ENCODE peak calls at places on chromosomes 3 and 15, in four cellular contexts. H is GM12878, L is K562, C is H1. J is an unnamed sample.

GRCh38 chr3:148790841-148791240 is 36.8 kb upstream of the CPB1 start:
- DNase-seq in H (no peak), L (no peak), C (no peak), J (no peak)

GRCh38 chr3:196193037-196193737 is 18.0 kb downstream of the ZDHHC19 start:
- DNase-seq in H (no peak), L (no peak), C (no peak), J (no peak)

GRCh38 chr3:169534439-169534838 is 129.1 kb downstream of the MECOM start:
- DNase-seq in H (no peak), L (no peak), C (no peak), J (no peak)

GRCh38 chr3:188188911-188189310 is 35.0 kb downstream of the LPP start:
- DNase-seq in H (no peak), L (no peak), C (no peak), J (no peak)

GRCh38 chr3:51099794-51100542 is 285.1 kb upstream of the MANF start:
- DNase-seq in H (no peak), L (peak; percentile 23), C (peak; percentile 67), J (peak; percentile 47)

GRCh38 chr3:183210862-183211341 is 42.2 kb upstream of the B3GNT5 start:
- DNase-seq in H (no peak), L (no peak), C (no peak), J (no peak)

GRCh38 chr15:85795669-85796305 is 1.1 kb upstream of the KLHL25 start:
- DNase-seq in H (no peak), L (no peak), C (no peak), J (no peak)

GRCh38 chr3:63940389-63940757 is 28.2 kb upstream of the SCAANT1 start:
- DNase-seq in H (no peak), L (no peak), C (no peak), J (peak; percentile 76)

GRCh38 chr3:10546887-10547286 is 41.5 kb upstream of the ATP2B2 start:
- DNase-seq in H (no peak), L (no peak), C (peak; percentile 32), J (no peak)

GRCh38 chr15:90099072-90099867 is 3.0 kb downstream of the IDH2 start:
- DNase-seq in H (no peak), L (no peak), C (no peak), J (no peak)

GRCh38 chr3:173553635-173554280 is 156.2 kb downstream of the NLGN1 start:
- DNase-seq in H (no peak), L (no peak), C (no peak), J (peak; percentile 42)

GRCh38 chr3:123050666-123051065 is 16.2 kb upstream of the PDIA5 start:
- DNase-seq in H (no peak), L (no peak), C (no peak), J (no peak)

GRCh38 chr3:44184319-44184953 is 57.2 kb upstream of the TOPAZ1 start:
- DNase-seq in H (no peak), L (no peak), C (peak; percentile 53), J (no peak)

GRCh38 chr15:87287156-87287555 is 969.4 kb downstream of the NTRK3 start:
- DNase-seq in H (no peak), L (no peak), C (no peak), J (peak; percentile 0)

GRCh38 chr3:123881771-123882170 is 2.4 kb downstream of the MYLK start:
- DNase-seq in H (no peak), L (no peak), C (no peak), J (no peak)

GRCh38 chr3:99817047-99817436 is 620 bp upstream of the CMSS1 start:
- DNase-seq in H (no peak), L (peak; percentile 25), C (peak; percentile 51), J (no peak)

GRCh38 chr3:159413319-159413718 is 575.3 kb upstream of the IL12A start:
- DNase-seq in H (no peak), L (no peak), C (no peak), J (no peak)

GRCh38 chr15:67109141-67110034 is 44.0 kb downstream of the SMAD3 start:
- DNase-seq in H (no peak), L (no peak), C (no peak), J (peak; percentile 99)

DNA sequence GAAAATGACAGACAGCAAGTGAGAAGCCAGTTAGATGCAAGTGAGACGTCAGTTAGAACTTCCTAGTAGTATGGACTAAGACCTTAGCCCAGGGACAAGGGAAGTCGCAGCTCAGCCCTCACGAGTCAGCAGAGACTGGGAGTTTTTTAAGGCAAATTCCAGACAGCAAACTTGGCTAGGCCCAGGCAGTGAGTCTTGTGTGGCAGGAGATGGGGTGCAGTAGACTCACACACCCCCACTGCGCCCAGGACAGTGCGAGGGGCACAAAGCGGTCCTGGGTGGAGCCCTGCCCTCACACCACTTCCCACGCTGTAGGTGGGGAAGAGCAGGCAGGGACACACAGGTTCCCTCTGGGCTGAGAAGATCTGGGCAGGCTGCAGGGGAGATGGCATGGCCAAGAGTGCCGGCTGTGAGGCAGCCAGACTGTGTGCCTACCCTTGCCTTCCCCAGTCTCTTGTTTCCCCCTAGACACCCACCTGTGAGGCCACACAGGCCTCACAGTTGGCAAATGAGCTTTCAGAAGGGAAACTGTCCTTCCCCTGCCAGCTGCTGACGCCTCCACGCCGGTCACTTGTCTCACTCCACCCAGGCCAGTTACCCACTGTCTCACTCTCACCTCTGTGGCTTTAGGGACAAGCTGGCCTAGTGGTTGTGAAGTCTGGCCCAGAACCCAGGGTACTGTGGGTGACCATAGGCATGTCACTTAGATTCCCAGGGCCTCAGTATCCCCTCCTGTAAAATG is 13.7 kb upstream of the PRKCD start:
- DNase-seq in H (no peak), L (no peak), C (no peak), J (peak; percentile 28)
- TF ChIP-seq CHD1 in H (no peak), L (no peak), C (no peak), J (no peak)

GRCh38 chr3:156449712-156450574 is 105.0 kb downstream of the SSR3 start:
- DNase-seq in H (no peak), L (peak; percentile 45), C (no peak), J (peak; percentile 30)
- TF ChIP-seq CHD1 in H (no peak), L (no peak), C (no peak), J (no peak)

GRCh38 chr3:36957072-36957471 is 12.2 kb upstream of the TRANK1 start:
- DNase-seq in H (no peak), L (peak; percentile 63), C (peak; percentile 65), J (no peak)
- TF ChIP-seq CHD1 in H (no peak), L (no peak), C (no peak), J (no peak)

GRCh38 chr3:46895204-46895660 is 17.7 kb downstream of the PTH1R start:
- DNase-seq in H (peak; percentile 34), L (peak; percentile 86), C (peak; percentile 80), J (peak; percentile 34)
- TF ChIP-seq CHD1 in H (no peak), L (no peak), C (no peak), J (no peak)